ENCODE peak calls at places on chromosomes 2 and 18, in six cellular contexts. One of them, this sample, is unnamed.

GRCh38 chr2:172655091-172655837 is 80.4 kb upstream of the RAPGEF4 start:
- DNase-seq in endothelial cell: no peak
- DNase-seq in stimulated activated CD4-positive, alpha-beta T cell treated with anti-CD3 and anti-CD28 coated beads, Interleukin-12 subunit alpha, Interleukin-12 subunit beta, amount 100 ng/mL, for 4 hours: no peak
- DNase-seq in HuH-7.5: no peak
- DNase-seq in HS-27A: peak; percentile 54
- DNase-seq in stromal cell of bone marrow: peak; percentile 40
- DNase-seq in this sample: no peak

GRCh38 chr2:156110890-156111289 is 221.6 kb downstream of the NR4A2 start:
- DNase-seq in endothelial cell: peak; percentile 51
- DNase-seq in stimulated activated CD4-positive, alpha-beta T cell treated with anti-CD3 and anti-CD28 coated beads, Interleukin-12 subunit alpha, Interleukin-12 subunit beta, amount 100 ng/mL, for 4 hours: no peak
- DNase-seq in HuH-7.5: peak; percentile 4
- DNase-seq in HS-27A: no peak
- DNase-seq in stromal cell of bone marrow: no peak
- DNase-seq in this sample: no peak

GRCh38 chr2:74146929-74147728 is 583 bp downstream of the BOLA3 start:
- DNase-seq in endothelial cell: no peak
- DNase-seq in stimulated activated CD4-positive, alpha-beta T cell treated with anti-CD3 and anti-CD28 coated beads, Interleukin-12 subunit alpha, Interleukin-12 subunit beta, amount 100 ng/mL, for 4 hours: no peak
- DNase-seq in HuH-7.5: peak; percentile 27
- DNase-seq in HS-27A: peak; percentile 33
- DNase-seq in stromal cell of bone marrow: peak; percentile 28
- DNase-seq in this sample: peak; percentile 28

GRCh38 chr2:28269019-28269784 is 123.5 kb upstream of the FOSL2 start:
- DNase-seq in endothelial cell: no peak
- DNase-seq in stimulated activated CD4-positive, alpha-beta T cell treated with anti-CD3 and anti-CD28 coated beads, Interleukin-12 subunit alpha, Interleukin-12 subunit beta, amount 100 ng/mL, for 4 hours: no peak
- DNase-seq in HuH-7.5: peak; percentile 27
- DNase-seq in HS-27A: no peak
- DNase-seq in stromal cell of bone marrow: no peak
- DNase-seq in this sample: peak; percentile 72

GRCh38 chr2:173359231-173359630 is 4.6 kb downstream of the CDCA7 start:
- DNase-seq in endothelial cell: no peak
- DNase-seq in stimulated activated CD4-positive, alpha-beta T cell treated with anti-CD3 and anti-CD28 coated beads, Interleukin-12 subunit alpha, Interleukin-12 subunit beta, amount 100 ng/mL, for 4 hours: no peak
- DNase-seq in HuH-7.5: no peak
- DNase-seq in HS-27A: no peak
- DNase-seq in stromal cell of bone marrow: no peak
- DNase-seq in this sample: no peak

GRCh38 chr2:121187922-121188411 is 97.0 kb downstream of the TFCP2L1 start:
- DNase-seq in endothelial cell: no peak
- DNase-seq in stimulated activated CD4-positive, alpha-beta T cell treated with anti-CD3 and anti-CD28 coated beads, Interleukin-12 subunit alpha, Interleukin-12 subunit beta, amount 100 ng/mL, for 4 hours: no peak
- DNase-seq in HuH-7.5: no peak
- DNase-seq in HS-27A: no peak
- DNase-seq in stromal cell of bone marrow: no peak
- DNase-seq in this sample: no peak

GRCh38 chr2:240505946-240506345 is 51.8 kb downstream of the ANKMY1 start:
- DNase-seq in endothelial cell: no peak
- DNase-seq in stimulated activated CD4-positive, alpha-beta T cell treated with anti-CD3 and anti-CD28 coated beads, Interleukin-12 subunit alpha, Interleukin-12 subunit beta, amount 100 ng/mL, for 4 hours: no peak
- DNase-seq in HuH-7.5: no peak
- DNase-seq in HS-27A: no peak
- DNase-seq in stromal cell of bone marrow: no peak
- DNase-seq in this sample: no peak

GRCh38 chr2:223054193-223054781 is 2.3 kb downstream of the KCNE4 start:
- DNase-seq in endothelial cell: no peak
- DNase-seq in stimulated activated CD4-positive, alpha-beta T cell treated with anti-CD3 and anti-CD28 coated beads, Interleukin-12 subunit alpha, Interleukin-12 subunit beta, amount 100 ng/mL, for 4 hours: no peak
- DNase-seq in HuH-7.5: no peak
- DNase-seq in HS-27A: no peak
- DNase-seq in stromal cell of bone marrow: peak; percentile 63
- DNase-seq in this sample: no peak

GRCh38 chr2:85972355-85972754 is 83.6 kb upstream of the ST3GAL5 start:
- DNase-seq in endothelial cell: no peak
- DNase-seq in stimulated activated CD4-positive, alpha-beta T cell treated with anti-CD3 and anti-CD28 coated beads, Interleukin-12 subunit alpha, Interleukin-12 subunit beta, amount 100 ng/mL, for 4 hours: no peak
- DNase-seq in HuH-7.5: no peak
- DNase-seq in HS-27A: no peak
- DNase-seq in stromal cell of bone marrow: no peak
- DNase-seq in this sample: no peak

GRCh38 chr2:7567646-7568045 is 650.4 kb downstream of the RNF144A start:
- DNase-seq in endothelial cell: no peak
- DNase-seq in stimulated activated CD4-positive, alpha-beta T cell treated with anti-CD3 and anti-CD28 coated beads, Interleukin-12 subunit alpha, Interleukin-12 subunit beta, amount 100 ng/mL, for 4 hours: peak; percentile 45
- DNase-seq in HuH-7.5: no peak
- DNase-seq in HS-27A: no peak
- DNase-seq in stromal cell of bone marrow: no peak
- DNase-seq in this sample: no peak

GRCh38 chr2:235070063-235070706 is 118.4 kb downstream of the SH3BP4 start:
- DNase-seq in endothelial cell: no peak
- DNase-seq in stimulated activated CD4-positive, alpha-beta T cell treated with anti-CD3 and anti-CD28 coated beads, Interleukin-12 subunit alpha, Interleukin-12 subunit beta, amount 100 ng/mL, for 4 hours: no peak
- DNase-seq in HuH-7.5: no peak
- DNase-seq in HS-27A: no peak
- DNase-seq in stromal cell of bone marrow: no peak
- DNase-seq in this sample: no peak

GRCh38 chr2:171702781-171703556 is 15.7 kb downstream of the DYNC1I2 start:
- DNase-seq in endothelial cell: no peak
- DNase-seq in stimulated activated CD4-positive, alpha-beta T cell treated with anti-CD3 and anti-CD28 coated beads, Interleukin-12 subunit alpha, Interleukin-12 subunit beta, amount 100 ng/mL, for 4 hours: no peak
- DNase-seq in HuH-7.5: no peak
- DNase-seq in HS-27A: no peak
- DNase-seq in stromal cell of bone marrow: peak; percentile 21
- DNase-seq in this sample: no peak

GRCh38 chr2:17800693-17801458 is 15.4 kb upstream of the MSGN1 start:
- DNase-seq in endothelial cell: no peak
- DNase-seq in stimulated activated CD4-positive, alpha-beta T cell treated with anti-CD3 and anti-CD28 coated beads, Interleukin-12 subunit alpha, Interleukin-12 subunit beta, amount 100 ng/mL, for 4 hours: no peak
- DNase-seq in HuH-7.5: no peak
- DNase-seq in HS-27A: no peak
- DNase-seq in stromal cell of bone marrow: no peak
- DNase-seq in this sample: no peak

GRCh38 chr2:236342951-236343350 is 78.7 kb upstream of the ASB18 start:
- DNase-seq in endothelial cell: no peak
- DNase-seq in stimulated activated CD4-positive, alpha-beta T cell treated with anti-CD3 and anti-CD28 coated beads, Interleukin-12 subunit alpha, Interleukin-12 subunit beta, amount 100 ng/mL, for 4 hours: no peak
- DNase-seq in HuH-7.5: no peak
- DNase-seq in HS-27A: no peak
- DNase-seq in stromal cell of bone marrow: no peak
- DNase-seq in this sample: no peak

GRCh38 chr2:190648289-190649034 is 421 bp upstream of the NAB1 start:
- DNase-seq in endothelial cell: peak; percentile 69
- DNase-seq in stimulated activated CD4-positive, alpha-beta T cell treated with anti-CD3 and anti-CD28 coated beads, Interleukin-12 subunit alpha, Interleukin-12 subunit beta, amount 100 ng/mL, for 4 hours: peak; percentile 87
- DNase-seq in HuH-7.5: peak; percentile 81
- DNase-seq in HS-27A: no peak
- DNase-seq in stromal cell of bone marrow: peak; percentile 76
- DNase-seq in this sample: peak; percentile 89

GRCh38 chr18:75931079-75931478 is 503.6 kb upstream of the SMIM21 start:
- DNase-seq in endothelial cell: no peak
- DNase-seq in stimulated activated CD4-positive, alpha-beta T cell treated with anti-CD3 and anti-CD28 coated beads, Interleukin-12 subunit alpha, Interleukin-12 subunit beta, amount 100 ng/mL, for 4 hours: no peak
- DNase-seq in HuH-7.5: no peak
- DNase-seq in HS-27A: no peak
- DNase-seq in stromal cell of bone marrow: no peak
- DNase-seq in this sample: no peak

GRCh38 chr2:9191044-9191481 is 15.5 kb upstream of the ASAP2 start:
- DNase-seq in endothelial cell: peak; percentile 44
- DNase-seq in stimulated activated CD4-positive, alpha-beta T cell treated with anti-CD3 and anti-CD28 coated beads, Interleukin-12 subunit alpha, Interleukin-12 subunit beta, amount 100 ng/mL, for 4 hours: no peak
- DNase-seq in HuH-7.5: no peak
- DNase-seq in HS-27A: peak; percentile 81
- DNase-seq in stromal cell of bone marrow: peak; percentile 96
- DNase-seq in this sample: no peak

GRCh38 chr2:227460079-227460485 is 11.9 kb upstream of the AGFG1 start:
- DNase-seq in endothelial cell: no peak
- DNase-seq in stimulated activated CD4-positive, alpha-beta T cell treated with anti-CD3 and anti-CD28 coated beads, Interleukin-12 subunit alpha, Interleukin-12 subunit beta, amount 100 ng/mL, for 4 hours: peak; percentile 64
- DNase-seq in HuH-7.5: no peak
- DNase-seq in HS-27A: no peak
- DNase-seq in stromal cell of bone marrow: no peak
- DNase-seq in this sample: no peak

GRCh38 chr2:20190862-20191713 is 33.8 kb downstream of the SDC1 start:
- DNase-seq in endothelial cell: peak; percentile 54
- DNase-seq in stimulated activated CD4-positive, alpha-beta T cell treated with anti-CD3 and anti-CD28 coated beads, Interleukin-12 subunit alpha, Interleukin-12 subunit beta, amount 100 ng/mL, for 4 hours: no peak
- DNase-seq in HuH-7.5: no peak
- DNase-seq in HS-27A: no peak
- DNase-seq in stromal cell of bone marrow: no peak
- DNase-seq in this sample: peak; percentile 79

GRCh38 chr2:109428281-109428680 is 185.5 kb downstream of the SEPTIN10 start:
- DNase-seq in endothelial cell: no peak
- DNase-seq in stimulated activated CD4-positive, alpha-beta T cell treated with anti-CD3 and anti-CD28 coated beads, Interleukin-12 subunit alpha, Interleukin-12 subunit beta, amount 100 ng/mL, for 4 hours: no peak
- DNase-seq in HuH-7.5: no peak
- DNase-seq in HS-27A: no peak
- DNase-seq in stromal cell of bone marrow: no peak
- DNase-seq in this sample: no peak